ENCODE peak calls at places on chromosomes 3 and 15, in seven cellular contexts. One of them, this sample, is unnamed.
A peak's percentile ranks its signal among the peaks of the same experiment; 100 is the strongest.

GRCh38 chr3:53613111-53613510 is 118.7 kb downstream of the CACNA1D start:
- DNase-seq in activated CD4-positive, alpha-beta T cell treated with anti-CD3 and anti-CD28 coated beads, Interleukin-2, amount 50 U/mL, for 1 hour: no peak
- DNase-seq in progenitor cell of endocrine pancreas: no peak
- DNase-seq in colonic mucosa: no peak
- DNase-seq in central memory CD4-positive, alpha-beta T cell: no peak
- DNase-seq in omental fat pad: no peak
- DNase-seq in pulmonary artery endothelial cell: no peak
- DNase-seq in this sample: no peak

GRCh38 chr3:35183915-35184675 is 455.2 kb upstream of the ARPP21 start:
- DNase-seq in activated CD4-positive, alpha-beta T cell treated with anti-CD3 and anti-CD28 coated beads, Interleukin-2, amount 50 U/mL, for 1 hour: no peak
- DNase-seq in progenitor cell of endocrine pancreas: no peak
- DNase-seq in colonic mucosa: no peak
- DNase-seq in central memory CD4-positive, alpha-beta T cell: no peak
- DNase-seq in omental fat pad: no peak
- DNase-seq in pulmonary artery endothelial cell: no peak
- DNase-seq in this sample: no peak

GRCh38 chr15:91982401-91982800 is 128.9 kb downstream of the SLCO3A1 start:
- DNase-seq in activated CD4-positive, alpha-beta T cell treated with anti-CD3 and anti-CD28 coated beads, Interleukin-2, amount 50 U/mL, for 1 hour: no peak
- DNase-seq in progenitor cell of endocrine pancreas: no peak
- DNase-seq in colonic mucosa: no peak
- DNase-seq in central memory CD4-positive, alpha-beta T cell: no peak
- DNase-seq in omental fat pad: no peak
- DNase-seq in pulmonary artery endothelial cell: no peak
- DNase-seq in this sample: no peak

GRCh38 chr15:74869726-74870407 is 3.3 kb downstream of the SCAMP2 start:
- DNase-seq in activated CD4-positive, alpha-beta T cell treated with anti-CD3 and anti-CD28 coated beads, Interleukin-2, amount 50 U/mL, for 1 hour: no peak
- DNase-seq in progenitor cell of endocrine pancreas: no peak
- DNase-seq in colonic mucosa: peak; percentile 83
- DNase-seq in central memory CD4-positive, alpha-beta T cell: no peak
- DNase-seq in omental fat pad: no peak
- DNase-seq in pulmonary artery endothelial cell: no peak
- DNase-seq in this sample: no peak

GRCh38 chr15:32784571-32784970 is 66.8 kb downstream of the GREM1 start:
- DNase-seq in activated CD4-positive, alpha-beta T cell treated with anti-CD3 and anti-CD28 coated beads, Interleukin-2, amount 50 U/mL, for 1 hour: no peak
- DNase-seq in progenitor cell of endocrine pancreas: no peak
- DNase-seq in colonic mucosa: no peak
- DNase-seq in central memory CD4-positive, alpha-beta T cell: no peak
- DNase-seq in omental fat pad: no peak
- DNase-seq in pulmonary artery endothelial cell: no peak
- DNase-seq in this sample: no peak

GRCh38 chr15:70741677-70742293 is 21.6 kb downstream of the UACA start:
- DNase-seq in activated CD4-positive, alpha-beta T cell treated with anti-CD3 and anti-CD28 coated beads, Interleukin-2, amount 50 U/mL, for 1 hour: no peak
- DNase-seq in progenitor cell of endocrine pancreas: no peak
- DNase-seq in colonic mucosa: no peak
- DNase-seq in central memory CD4-positive, alpha-beta T cell: no peak
- DNase-seq in omental fat pad: no peak
- DNase-seq in pulmonary artery endothelial cell: peak; percentile 33
- DNase-seq in this sample: no peak

GRCh38 chr15:58015565-58015964 is 49.9 kb downstream of the ALDH1A2 start:
- DNase-seq in activated CD4-positive, alpha-beta T cell treated with anti-CD3 and anti-CD28 coated beads, Interleukin-2, amount 50 U/mL, for 1 hour: no peak
- DNase-seq in progenitor cell of endocrine pancreas: no peak
- DNase-seq in colonic mucosa: no peak
- DNase-seq in central memory CD4-positive, alpha-beta T cell: no peak
- DNase-seq in omental fat pad: no peak
- DNase-seq in pulmonary artery endothelial cell: no peak
- DNase-seq in this sample: no peak

GRCh38 chr15:72306211-72306785 is 13.7 kb downstream of the CELF6 start:
- DNase-seq in activated CD4-positive, alpha-beta T cell treated with anti-CD3 and anti-CD28 coated beads, Interleukin-2, amount 50 U/mL, for 1 hour: peak; percentile 44
- DNase-seq in progenitor cell of endocrine pancreas: no peak
- DNase-seq in colonic mucosa: no peak
- DNase-seq in central memory CD4-positive, alpha-beta T cell: peak; percentile 73
- DNase-seq in omental fat pad: no peak
- DNase-seq in pulmonary artery endothelial cell: no peak
- DNase-seq in this sample: no peak

GRCh38 chr3:9769426-9770275 is at the start of gene CAMK1:
- DNase-seq in activated CD4-positive, alpha-beta T cell treated with anti-CD3 and anti-CD28 coated beads, Interleukin-2, amount 50 U/mL, for 1 hour: peak; percentile 52
- DNase-seq in progenitor cell of endocrine pancreas: peak; percentile 54
- DNase-seq in colonic mucosa: peak; percentile 85
- DNase-seq in central memory CD4-positive, alpha-beta T cell: peak; percentile 49
- DNase-seq in omental fat pad: peak; percentile 57
- DNase-seq in pulmonary artery endothelial cell: no peak
- DNase-seq in this sample: no peak